ENCODE peak calls at places on chromosomes 12 and 14, in seven cellular contexts. B is pancreas; K is HAP-1; W is stimulated activated CD4-positive, alpha-beta T cell treated with anti-CD3 and anti-CD28 coated beads, Interleukin-4, amount 100 ng/mL, for 4 hours; M is IMR-90; P is sciatic nerve; Z is AG04449. J is an unnamed sample.

GRCh38 chr14:64265222-64265621 is 28.9 kb downstream of the ESR2 start:
- DNase-seq in B (no peak), P (no peak), W (no peak), Z (no peak), K (no peak), M (no peak), J (no peak)

GRCh38 chr12:15971211-15971610 is 60.1 kb downstream of the DERA start:
- DNase-seq in M (no peak), B (no peak), Z (no peak), P (no peak), W (no peak), K (no peak), J (no peak)

GRCh38 chr12:66156654-66157053 is 13.1 kb downstream of the TMBIM4 start:
- DNase-seq in P (no peak), W (no peak), B (no peak), M (peak), Z (no peak), K (no peak), J (no peak)

GRCh38 chr14:29536886-29537511 is 390.6 kb downstream of the PRKD1 start:
- DNase-seq in K (peak), W (no peak), P (no peak), Z (no peak), B (no peak), M (peak), J (no peak)

GRCh38 chr12:127785535-127785934 is 481.4 kb upstream of the TMEM132C start:
- DNase-seq in Z (peak), K (no peak), W (no peak), P (no peak), M (no peak), B (no peak), J (no peak)

GRCh38 chr12:65308601-65309071 is 30.2 kb downstream of the MSRB3 start:
- DNase-seq in P (no peak), M (peak), K (no peak), Z (no peak), W (no peak), B (no peak), J (no peak)

GRCh38 chr12:111102062-111102735 is 181.8 kb upstream of the MYL2 start:
- DNase-seq in P (no peak), B (no peak), K (no peak), M (no peak), Z (no peak), W (no peak), J (no peak)

GRCh38 chr14:93375673-93376156 is 28.7 kb downstream of the COX8C start:
- DNase-seq in K (no peak), B (no peak), W (no peak), M (no peak), P (no peak), Z (no peak), J (no peak)

GRCh38 chr12:15928870-15929571 is 17.9 kb downstream of the DERA start:
- DNase-seq in Z (no peak), K (no peak), W (no peak), M (no peak), P (no peak), B (peak), J (no peak)

GRCh38 chr12:128994869-128995268 is 141.6 kb downstream of the GLT1D1 start:
- DNase-seq in Z (no peak), B (no peak), K (no peak), P (no peak), W (no peak), M (no peak), J (no peak)

GRCh38 chr14:73358187-73358586 is 100.2 kb downstream of the NUMB start:
- DNase-seq in W (no peak), Z (no peak), P (no peak), M (no peak), K (no peak), B (no peak), J (no peak)

GRCh38 chr12:54404061-54405004 is 14.7 kb downstream of the ITGA5 start:
- DNase-seq in K (peak), B (no peak), P (no peak), M (peak), Z (no peak), W (peak), J (no peak)

GRCh38 chr12:51192284-51192671 is 19.3 kb upstream of the TFCP2 start:
- DNase-seq in W (no peak), B (no peak), K (no peak), M (no peak), P (no peak), Z (no peak), J (no peak)

GRCh38 chr12:123530683-123531082 is 2.8 kb downstream of the RILPL1 start:
- DNase-seq in K (no peak), W (no peak), P (no peak), Z (no peak), B (no peak), M (no peak), J (no peak)

GRCh38 chr12:109759595-109759994 is 46.0 kb downstream of the FAM222A start:
- DNase-seq in M (no peak), K (no peak), B (peak), W (no peak), Z (no peak), P (peak), J (no peak)

GRCh38 chr12:2195085-2195484 is 142.3 kb downstream of the CACNA1C start:
- DNase-seq in W (no peak), M (no peak), B (no peak), K (no peak), Z (no peak), P (no peak), J (no peak)

GRCh38 chr12:47084172-47084571 is 4.4 kb upstream of the AMIGO2 start:
- DNase-seq in M (no peak), B (no peak), W (no peak), Z (no peak), K (no peak), P (no peak), J (no peak)

GRCh38 chr14:81727243-81727642 is 193.6 kb upstream of the SEL1L start:
- DNase-seq in M (no peak), K (no peak), B (peak), W (no peak), P (peak), Z (no peak), J (no peak)

GRCh38 chr12:39440101-39440500 is 2.8 kb downstream of the KIF21A start:
- DNase-seq in M (no peak), W (no peak), K (no peak), P (no peak), B (no peak), Z (no peak), J (no peak)

GRCh38 chr14:100398044-100398443 is 74.9 kb downstream of the SLC25A47 start:
- DNase-seq in Z (no peak), B (no peak), M (no peak), K (no peak), W (no peak), P (no peak), J (no peak)

GRCh38 chr14:96965885-96966595 is 168.9 kb downstream of the VRK1 start:
- DNase-seq in K (no peak), Z (no peak), W (no peak), M (no peak), P (no peak), B (no peak), J (no peak)

GRCh38 chr12:121060149-121061001 is 21.3 kb upstream of the OASL start:
- DNase-seq in W (peak), P (no peak), K (peak), M (peak), Z (no peak), B (no peak), J (peak)

GRCh38 chr12:52279683-52280318 is 5.4 kb downstream of the KRT86 start:
- DNase-seq in W (no peak), K (no peak), M (peak), Z (no peak), B (peak), P (no peak), J (no peak)

GRCh38 chr12:9606736-9607372 is 862 bp downstream of the KLRB1 start:
- DNase-seq in W (no peak), B (no peak), K (no peak), P (no peak), Z (no peak), M (no peak), J (no peak)

GRCh38 chr14:77206877-77207389 is 25.3 kb downstream of the TMEM63C start:
- DNase-seq in K (no peak), P (no peak), B (no peak), M (no peak), Z (no peak), W (no peak), J (no peak)

GRCh38 chr14:32709072-32709471 is 229.6 kb upstream of the NPAS3 start:
- DNase-seq in K (no peak), P (no peak), Z (no peak), B (peak), W (no peak), M (peak), J (no peak)

GRCh38 chr14:32203928-32204357 is 874 bp upstream of the RNU6-8 start:
- DNase-seq in K (no peak), W (peak), M (no peak), B (peak), Z (no peak), P (no peak), J (peak)

GRCh38 chr14:59454131-59454530 is 11.0 kb downstream of the GPR135 start:
- DNase-seq in M (peak), Z (peak), P (no peak), B (no peak), W (no peak), K (no peak), J (no peak)

GRCh38 chr14:20610002-20610765 is 19.0 kb upstream of the RNASE12 start:
- DNase-seq in M (peak), W (peak), B (peak), P (peak), K (peak), Z (no peak), J (peak)